ENCODE peak calls at places on chromosomes 16 and 17, in six cellular contexts. One of them, this sample, is unnamed.
A peak's percentile ranks its signal among the peaks of the same experiment; 100 is the strongest.

GRCh38 chr16:85090166-85090565 is 22.1 kb downstream of the CIBAR2 start:
- DNase-seq in spleen: no peak
- DNase-seq in adrenal gland: no peak
- DNase-seq in lower lobe of right lung: no peak
- DNase-seq in mammary epithelial cell: peak; percentile 26
- DNase-seq in hepatocyte: no peak
- DNase-seq in this sample: no peak

GRCh38 chr16:19677403-19677802 is 40.6 kb downstream of the KNOP1 start:
- DNase-seq in spleen: no peak
- DNase-seq in mammary epithelial cell: no peak
- DNase-seq in lower lobe of right lung: no peak
- DNase-seq in adrenal gland: no peak
- DNase-seq in hepatocyte: no peak
- DNase-seq in this sample: no peak

GRCh38 chr16:12211870-12212690 is 235.5 kb downstream of the SNX29 start:
- DNase-seq in mammary epithelial cell: no peak
- DNase-seq in adrenal gland: no peak
- DNase-seq in hepatocyte: peak; percentile 59
- DNase-seq in spleen: no peak
- DNase-seq in lower lobe of right lung: no peak
- DNase-seq in this sample: no peak

GRCh38 chr17:33498069-33498468 is 205.0 kb upstream of the ASIC2 start:
- DNase-seq in mammary epithelial cell: no peak
- DNase-seq in spleen: no peak
- DNase-seq in adrenal gland: peak; percentile 27
- DNase-seq in lower lobe of right lung: no peak
- DNase-seq in hepatocyte: peak; percentile 22
- DNase-seq in this sample: no peak

GRCh38 chr17:73155410-73156165 is 9.2 kb upstream of the SSTR2 start:
- DNase-seq in spleen: no peak
- DNase-seq in lower lobe of right lung: no peak
- DNase-seq in mammary epithelial cell: no peak
- DNase-seq in hepatocyte: no peak
- DNase-seq in adrenal gland: no peak
- DNase-seq in this sample: no peak

GRCh38 chr17:63189930-63190329 is 223.9 kb downstream of the TANC2 start:
- DNase-seq in spleen: no peak
- DNase-seq in mammary epithelial cell: peak; percentile 4
- DNase-seq in hepatocyte: no peak
- DNase-seq in adrenal gland: no peak
- DNase-seq in lower lobe of right lung: no peak
- DNase-seq in this sample: no peak

GRCh38 chr16:22967696-22968095 is 153.7 kb downstream of the HS3ST2 start:
- DNase-seq in lower lobe of right lung: no peak
- DNase-seq in hepatocyte: no peak
- DNase-seq in spleen: no peak
- DNase-seq in adrenal gland: no peak
- DNase-seq in mammary epithelial cell: no peak
- DNase-seq in this sample: no peak

GRCh38 chr16:2298621-2299020 is 30.7 kb upstream of the RNPS1 start:
- DNase-seq in lower lobe of right lung: no peak
- DNase-seq in spleen: no peak
- DNase-seq in hepatocyte: no peak
- DNase-seq in adrenal gland: no peak
- DNase-seq in mammary epithelial cell: no peak
- DNase-seq in this sample: no peak

GRCh38 chr16:11389083-11389482 is 43.8 kb downstream of the RMI2 start:
- DNase-seq in mammary epithelial cell: no peak
- DNase-seq in lower lobe of right lung: no peak
- DNase-seq in hepatocyte: no peak
- DNase-seq in spleen: peak; percentile 12
- DNase-seq in adrenal gland: no peak
- DNase-seq in this sample: no peak

GRCh38 chr17:35284955-35285354 is 42.1 kb downstream of the SLFN5 start:
- DNase-seq in hepatocyte: no peak
- DNase-seq in mammary epithelial cell: no peak
- DNase-seq in adrenal gland: no peak
- DNase-seq in spleen: no peak
- DNase-seq in lower lobe of right lung: no peak
- DNase-seq in this sample: no peak

GRCh38 chr16:66446737-66447136 is 19.6 kb downstream of the BEAN1 start:
- DNase-seq in mammary epithelial cell: no peak
- DNase-seq in adrenal gland: no peak
- DNase-seq in lower lobe of right lung: no peak
- DNase-seq in spleen: peak; percentile 32
- DNase-seq in hepatocyte: no peak
- DNase-seq in this sample: no peak

GRCh38 chr16:53775821-53776431 is 72.0 kb downstream of the FTO start:
- DNase-seq in lower lobe of right lung: no peak
- DNase-seq in mammary epithelial cell: peak; percentile 85
- DNase-seq in spleen: no peak
- DNase-seq in adrenal gland: peak; percentile 66
- DNase-seq in hepatocyte: peak; percentile 65
- DNase-seq in this sample: no peak

GRCh38 chr17:28827672-28828071 is 14.9 kb downstream of the FAM222B start:
- DNase-seq in adrenal gland: no peak
- DNase-seq in spleen: no peak
- DNase-seq in hepatocyte: no peak
- DNase-seq in lower lobe of right lung: no peak
- DNase-seq in mammary epithelial cell: no peak
- DNase-seq in this sample: no peak

GRCh38 chr17:79464310-79465010 is 146.4 kb downstream of the RBFOX3 start:
- DNase-seq in mammary epithelial cell: no peak
- DNase-seq in hepatocyte: no peak
- DNase-seq in adrenal gland: no peak
- DNase-seq in lower lobe of right lung: no peak
- DNase-seq in spleen: no peak
- DNase-seq in this sample: no peak

GRCh38 chr17:7239091-7240027 is at the start of gene PHF23:
- DNase-seq in lower lobe of right lung: peak; percentile 99
- DNase-seq in spleen: peak; percentile 99
- DNase-seq in mammary epithelial cell: peak; percentile 100
- DNase-seq in adrenal gland: peak; percentile 99
- DNase-seq in hepatocyte: peak; percentile 100
- DNase-seq in this sample: peak; percentile 100
- H3K4me1 ChIP-seq in lower lobe of right lung: peaks cover 53% of the 10 kb centered on the region
- H3K4me1 ChIP-seq in spleen: peaks cover 50% of the 10 kb centered on the region
- H3K4me1 ChIP-seq in mammary epithelial cell: peaks cover 45% of the 10 kb centered on the region
- H3K4me1 ChIP-seq in adrenal gland: peaks cover 46% of the 10 kb centered on the region
- H3K4me1 ChIP-seq in hepatocyte: peaks cover 30% of the 10 kb centered on the region
- H3K4me1 ChIP-seq in this sample: peaks cover 64% of the 10 kb centered on the region

GRCh38 chr17:80691784-80692183 is 147.1 kb downstream of the RPTOR start:
- DNase-seq in lower lobe of right lung: no peak
- DNase-seq in mammary epithelial cell: no peak
- DNase-seq in hepatocyte: no peak
- DNase-seq in adrenal gland: no peak
- DNase-seq in spleen: no peak
- DNase-seq in this sample: no peak
- H3K27ac ChIP-seq in lower lobe of right lung: no peak overlapping the region
- H3K27ac ChIP-seq in mammary epithelial cell: no peak overlapping the region
- H3K27ac ChIP-seq in hepatocyte: no peak overlapping the region
- H3K27ac ChIP-seq in adrenal gland: no peak overlapping the region
- H3K27ac ChIP-seq in spleen: no peak overlapping the region
- H3K27ac ChIP-seq in this sample: no peak overlapping the region

GRCh38 chr17:72119280-72119962 is 1.4 kb upstream of the SOX9 start:
- DNase-seq in hepatocyte: no peak
- DNase-seq in adrenal gland: no peak
- DNase-seq in mammary epithelial cell: peak; percentile 32
- DNase-seq in lower lobe of right lung: no peak
- DNase-seq in spleen: no peak
- DNase-seq in this sample: no peak

GRCh38 chr17:72119963-72120877 is 600 bp upstream of the SOX9 start:
- DNase-seq in hepatocyte: peak; percentile 76
- DNase-seq in lower lobe of right lung: no peak
- DNase-seq in adrenal gland: peak; percentile 62
- DNase-seq in mammary epithelial cell: peak; percentile 77
- DNase-seq in spleen: no peak
- DNase-seq in this sample: no peak

GRCh38 chr17:72117470-72117747 is 3.4 kb upstream of the SOX9 start:
- DNase-seq in lower lobe of right lung: no peak
- DNase-seq in spleen: no peak
- DNase-seq in mammary epithelial cell: no peak
- DNase-seq in hepatocyte: no peak
- DNase-seq in adrenal gland: no peak
- DNase-seq in this sample: no peak

GRCh38 chr17:72117748-72118587 is 2.9 kb upstream of the SOX9 start:
- DNase-seq in hepatocyte: no peak
- DNase-seq in spleen: no peak
- DNase-seq in lower lobe of right lung: no peak
- DNase-seq in adrenal gland: no peak
- DNase-seq in mammary epithelial cell: peak; percentile 58
- DNase-seq in this sample: no peak

GRCh38 chr17:72118588-72119279 is 2.1 kb upstream of the SOX9 start:
- DNase-seq in mammary epithelial cell: peak; percentile 84
- DNase-seq in spleen: no peak
- DNase-seq in hepatocyte: peak; percentile 88
- DNase-seq in lower lobe of right lung: no peak
- DNase-seq in adrenal gland: peak; percentile 78
- DNase-seq in this sample: no peak
- H3K27me3 ChIP-seq in mammary epithelial cell: no peaks in the 10 kb centered on the region
- H3K27me3 ChIP-seq in spleen: peaks cover 100% of the 10 kb centered on the region
- H3K27me3 ChIP-seq in hepatocyte: peaks cover 52% of the 10 kb centered on the region
- H3K27me3 ChIP-seq in lower lobe of right lung: peaks cover 85% of the 10 kb centered on the region
- H3K27me3 ChIP-seq in adrenal gland: peaks cover 62% of the 10 kb centered on the region
- H3K27me3 ChIP-seq in this sample: peaks cover 63% of the 10 kb centered on the region

DNA sequence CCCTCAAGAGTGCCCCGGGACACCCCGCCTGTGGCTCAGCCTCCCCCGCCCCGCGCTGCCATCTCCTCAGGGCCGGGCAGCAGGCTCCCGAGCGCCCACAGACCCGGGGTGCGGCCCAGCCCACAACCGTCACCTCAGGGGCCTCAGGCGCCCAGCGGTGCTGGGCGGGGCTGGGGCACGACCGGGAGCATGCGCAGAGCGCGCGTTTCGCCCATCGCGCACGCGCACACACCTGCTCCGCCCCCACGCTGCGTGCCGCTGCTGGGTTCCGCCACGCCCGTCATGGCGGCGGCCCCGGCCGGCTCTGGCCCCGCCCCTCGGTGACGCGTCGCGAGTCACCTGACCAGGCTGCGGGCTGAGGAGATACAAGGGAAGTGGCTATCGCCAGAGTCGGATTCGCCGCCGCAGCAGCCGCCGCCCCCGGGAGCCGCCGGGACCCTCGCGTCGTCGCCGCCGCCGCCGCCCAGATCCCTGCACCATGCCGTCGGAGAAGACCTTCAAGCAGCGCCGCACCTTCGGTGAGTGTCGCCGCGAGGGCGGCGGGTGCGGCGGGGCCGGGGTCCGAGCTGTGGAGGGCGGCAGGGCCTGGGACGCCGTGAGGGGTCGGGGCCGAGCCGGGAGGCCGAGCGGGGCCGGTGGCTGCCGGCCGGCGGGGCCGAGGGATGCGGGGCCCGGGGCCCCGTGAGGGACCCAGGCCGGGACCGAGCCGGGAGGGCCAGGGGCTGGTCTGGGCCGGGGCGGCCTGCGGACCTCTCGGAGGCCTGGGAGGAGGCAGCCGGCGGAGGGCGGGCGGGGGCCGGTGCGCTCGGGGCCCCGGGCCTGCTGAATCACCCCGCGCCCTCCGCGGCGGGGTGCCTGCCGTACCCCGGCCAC is at the start of gene MAP1LC3B:
- DNase-seq in mammary epithelial cell: peak; percentile 96
- DNase-seq in lower lobe of right lung: peak; percentile 96
- DNase-seq in spleen: peak; percentile 99
- DNase-seq in hepatocyte: peak; percentile 99
- DNase-seq in adrenal gland: peak; percentile 97
- DNase-seq in this sample: peak; percentile 100
- H3K4me1 ChIP-seq in mammary epithelial cell: peaks cover 36% of the 10 kb centered on the region
- H3K4me1 ChIP-seq in lower lobe of right lung: peaks cover 54% of the 10 kb centered on the region
- H3K4me1 ChIP-seq in spleen: peaks cover 32% of the 10 kb centered on the region
- H3K4me1 ChIP-seq in hepatocyte: peaks cover 25% of the 10 kb centered on the region
- H3K4me1 ChIP-seq in adrenal gland: peaks cover 48% of the 10 kb centered on the region
- H3K4me1 ChIP-seq in this sample: peaks cover 17% of the 10 kb centered on the region

GRCh38 chr17:77619851-77620250 is 338.7 kb upstream of the TNRC6C start:
- DNase-seq in lower lobe of right lung: no peak
- DNase-seq in adrenal gland: no peak
- DNase-seq in hepatocyte: no peak
- DNase-seq in mammary epithelial cell: peak; percentile 46
- DNase-seq in spleen: no peak
- DNase-seq in this sample: no peak

GRCh38 chr17:77618731-77619130 is 339.8 kb upstream of the TNRC6C start:
- DNase-seq in mammary epithelial cell: no peak
- DNase-seq in adrenal gland: no peak
- DNase-seq in spleen: peak; percentile 25
- DNase-seq in lower lobe of right lung: no peak
- DNase-seq in hepatocyte: no peak
- DNase-seq in this sample: no peak

GRCh38 chr17:77619326-77619725 is 339.2 kb upstream of the TNRC6C start:
- DNase-seq in spleen: no peak
- DNase-seq in adrenal gland: no peak
- DNase-seq in lower lobe of right lung: no peak
- DNase-seq in mammary epithelial cell: no peak
- DNase-seq in hepatocyte: no peak
- DNase-seq in this sample: no peak

GRCh38 chr17:77617516-77617915 is 341.0 kb upstream of the TNRC6C start:
- DNase-seq in spleen: peak; percentile 32
- DNase-seq in lower lobe of right lung: no peak
- DNase-seq in adrenal gland: no peak
- DNase-seq in hepatocyte: no peak
- DNase-seq in mammary epithelial cell: no peak
- DNase-seq in this sample: no peak

GRCh38 chr17:77618173-77618572 is 340.3 kb upstream of the TNRC6C start:
- DNase-seq in hepatocyte: no peak
- DNase-seq in lower lobe of right lung: no peak
- DNase-seq in adrenal gland: no peak
- DNase-seq in mammary epithelial cell: no peak
- DNase-seq in spleen: peak; percentile 36
- DNase-seq in this sample: no peak
- H3K27ac ChIP-seq in hepatocyte: no peak overlapping the region
- H3K27ac ChIP-seq in lower lobe of right lung: no peak overlapping the region
- H3K27ac ChIP-seq in adrenal gland: no peak overlapping the region
- H3K27ac ChIP-seq in mammary epithelial cell: no peak overlapping the region
- H3K27ac ChIP-seq in spleen: no peak overlapping the region
- H3K27ac ChIP-seq in this sample: no peak overlapping the region

GRCh38 chr17:75617675-75618074 is 15.6 kb upstream of the SMIM5 start:
- DNase-seq in hepatocyte: no peak
- DNase-seq in adrenal gland: no peak
- DNase-seq in lower lobe of right lung: no peak
- DNase-seq in mammary epithelial cell: no peak
- DNase-seq in spleen: no peak
- DNase-seq in this sample: no peak
- H3K27me3 ChIP-seq in hepatocyte: no peaks in the 10 kb centered on the region
- H3K27me3 ChIP-seq in adrenal gland: no peaks in the 10 kb centered on the region
- H3K27me3 ChIP-seq in lower lobe of right lung: no peaks in the 10 kb centered on the region
- H3K27me3 ChIP-seq in mammary epithelial cell: no peaks in the 10 kb centered on the region
- H3K27me3 ChIP-seq in spleen: no peaks in the 10 kb centered on the region
- H3K27me3 ChIP-seq in this sample: no peaks in the 10 kb centered on the region

This sample was measured in left lung.